ENCODE peak calls at places on chromosomes 7 and 10, in nine cellular contexts. O is ecto neural progenitor cell; A is NAMALWA; N is cardiac muscle cell; W is activated T-cell treated with anti-CD3 and anti-CD28 coated beads, Interleukin-2, amount 50 U/mL, for 48 hours; C is tibial nerve; B is GOT3; X is HAP-1; G is MCF 10A. D is an unnamed sample.

GRCh38 chr10:110419265-110419664 is 78.4 kb upstream of the DUSP5 start:
- DNase-seq in O (no peak), A (no peak), N (no peak), W (no peak), C (no peak), B (no peak), X (no peak), G (no peak), D (no peak)

GRCh38 chr10:115857856-115858255 is 415.1 kb downstream of the GFRA1 start:
- DNase-seq in O (no peak), A (no peak), N (peak), W (no peak), C (no peak), B (no peak), X (no peak), G (peak), D (no peak)

GRCh38 chr10:11163990-11164805 is 146.5 kb downstream of the CELF2 start:
- DNase-seq in O (peak), A (peak), N (no peak), W (peak), C (no peak), B (no peak), X (no peak), G (no peak), D (no peak)

GRCh38 chr10:101770331-101771215 is 5.3 kb downstream of the FGF8 start:
- DNase-seq in O (no peak), A (no peak), N (no peak), W (no peak), C (no peak), B (no peak), X (no peak), G (no peak), D (no peak)

GRCh38 chr7:333399-333776 is 43.4 kb downstream of the FOXL3 start:
- DNase-seq in O (no peak), A (no peak), N (peak), W (no peak), C (no peak), B (no peak), X (peak), G (peak), D (no peak)

GRCh38 chr7:100983451-100984187 is 14.3 kb downstream of the MUC12 start:
- DNase-seq in O (no peak), A (no peak), N (peak), W (no peak), C (no peak), B (no peak), X (no peak), G (peak), D (no peak)

GRCh38 chr7:137669706-137670105 is 177.1 kb downstream of the DGKI start:
- DNase-seq in O (no peak), A (no peak), N (no peak), W (no peak), C (no peak), B (no peak), X (no peak), G (no peak), D (no peak)

GRCh38 chr10:130800281-130800680 is 511.2 kb downstream of the TCERG1L start:
- DNase-seq in O (no peak), A (no peak), N (no peak), W (no peak), C (no peak), B (no peak), X (no peak), G (no peak), D (no peak)

GRCh38 chr10:132449051-132449825 is 52.2 kb downstream of the PWWP2B start:
- DNase-seq in O (no peak), A (peak), N (no peak), W (no peak), C (no peak), B (no peak), X (peak), G (peak), D (no peak)

D was measured in omental fat pad.